ENCODE peak calls at places on chromosomes 3 and 15, in four cellular contexts. One of them, this sample, is unnamed.

GRCh38 chr15:69209661-69210060 is 49.2 kb downstream of the GLCE start:
- DNase-seq in IMR-90: no peak
- DNase-seq in H1: no peak
- DNase-seq in H9: no peak
- DNase-seq in this sample: no peak

GRCh38 chr3:123076496-123077418 is 9.9 kb downstream of the PDIA5 start:
- DNase-seq in H9: no peak
- DNase-seq in H1: no peak
- DNase-seq in IMR-90: no peak
- DNase-seq in this sample: no peak

GRCh38 chr3:192079098-192079497 is 618.1 kb downstream of the PYDC2 start:
- DNase-seq in H1: no peak
- DNase-seq in IMR-90: no peak
- DNase-seq in H9: no peak
- DNase-seq in this sample: peak

GRCh38 chr3:143098032-143098764 is 21.4 kb upstream of the CHST2 start:
- DNase-seq in H1: no peak
- DNase-seq in H9: no peak
- DNase-seq in IMR-90: no peak
- DNase-seq in this sample: no peak

GRCh38 chr15:44195151-44195740 is at the start of gene FRMD5:
- DNase-seq in H9: peak
- DNase-seq in IMR-90: peak
- DNase-seq in H1: peak
- DNase-seq in this sample: peak

GRCh38 chr3:120302361-120302760 is 17.3 kb upstream of the GPR156 start:
- DNase-seq in H9: no peak
- DNase-seq in IMR-90: peak
- DNase-seq in H1: no peak
- DNase-seq in this sample: peak

GRCh38 chr3:75341324-75342067 is 322.6 kb upstream of the FRG2C start:
- DNase-seq in H1: peak
- DNase-seq in IMR-90: no peak
- DNase-seq in H9: peak
- DNase-seq in this sample: peak

GRCh38 chr3:52217409-52217805 is 8.0 kb downstream of the TLR9 start:
- DNase-seq in H1: no peak
- DNase-seq in IMR-90: no peak
- DNase-seq in H9: peak
- DNase-seq in this sample: no peak

GRCh38 chr15:76999996-77000395 is 5.1 kb downstream of the PSTPIP1 start:
- DNase-seq in H9: no peak
- DNase-seq in H1: no peak
- DNase-seq in IMR-90: no peak
- DNase-seq in this sample: no peak

GRCh38 chr3:192409838-192410683 is 317.3 kb downstream of the FGF12 start:
- DNase-seq in H1: no peak
- DNase-seq in H9: peak
- DNase-seq in IMR-90: no peak
- DNase-seq in this sample: peak

GRCh38 chr3:42501321-42501680 is 1.1 kb upstream of the VIPR1 start:
- DNase-seq in H9: peak
- DNase-seq in H1: no peak
- DNase-seq in IMR-90: no peak
- DNase-seq in this sample: peak

GRCh38 chr3:42503251-42503924 is 945 bp downstream of the VIPR1 start:
- DNase-seq in IMR-90: no peak
- DNase-seq in H9: no peak
- DNase-seq in H1: no peak
- DNase-seq in this sample: no peak

GRCh38 chr3:42503957-42504333 is 1.5 kb downstream of the VIPR1 start:
- DNase-seq in H9: peak
- DNase-seq in IMR-90: no peak
- DNase-seq in H1: no peak
- DNase-seq in this sample: no peak

GRCh38 chr3:42501681-42502428 is 588 bp upstream of the VIPR1 start:
- DNase-seq in H1: no peak
- DNase-seq in H9: peak
- DNase-seq in IMR-90: peak
- DNase-seq in this sample: peak

DNA sequence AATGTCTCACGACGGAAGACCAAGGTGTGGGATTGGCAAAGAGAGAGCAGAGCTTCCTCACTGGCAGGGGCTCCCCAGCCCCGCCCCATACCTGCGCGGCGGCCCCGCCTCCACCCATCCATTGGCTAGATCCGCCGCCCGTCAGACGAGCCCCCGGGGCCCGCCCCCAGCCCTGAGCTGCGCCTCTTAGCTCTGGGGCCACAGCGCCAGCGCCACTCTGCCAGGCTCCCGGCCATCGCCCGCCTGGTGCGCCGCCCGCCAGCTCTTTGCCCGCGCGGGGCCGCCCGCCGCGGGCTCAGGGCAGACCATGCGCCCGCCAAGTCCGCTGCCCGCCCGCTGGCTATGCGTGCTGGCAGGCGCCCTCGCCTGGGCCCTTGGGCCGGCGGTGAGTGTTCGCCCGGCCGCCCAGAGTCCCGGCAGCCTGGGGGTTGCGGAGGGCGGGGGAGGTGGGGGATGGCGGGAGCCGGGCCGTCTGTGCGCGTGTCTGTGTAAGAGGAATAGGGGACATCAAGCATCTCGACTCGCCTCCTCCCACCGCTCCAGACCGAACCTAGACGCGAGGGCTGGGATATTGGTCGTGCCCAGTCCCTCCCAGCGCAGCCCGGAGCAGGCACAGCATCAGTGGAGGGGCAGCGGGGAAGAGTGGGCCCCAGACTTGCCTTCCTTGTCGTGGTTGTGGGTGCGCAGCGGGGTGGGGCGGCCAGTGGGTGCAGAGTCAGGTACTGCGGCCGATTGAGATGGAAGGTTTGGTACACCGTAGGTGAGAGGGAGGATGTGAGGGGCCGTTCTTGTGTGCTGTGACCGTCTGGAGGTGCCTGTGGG is at the start of gene VIPR1:
- DNase-seq in H9: peak
- DNase-seq in H1: peak
- DNase-seq in IMR-90: no peak
- DNase-seq in this sample: peak
- H3K56ac ChIP-seq in H9: no peak
- H3K56ac ChIP-seq in H1: no peak
- H3K56ac ChIP-seq in IMR-90: no peak
- H3K56ac ChIP-seq in this sample: peak

GRCh38 chr15:60591491-60592385 is 112.8 kb upstream of the ICE2 start:
- DNase-seq in IMR-90: no peak
- DNase-seq in H1: no peak
- DNase-seq in H9: peak
- DNase-seq in this sample: peak

GRCh38 chr15:60589728-60590127 is 110.8 kb upstream of the ICE2 start:
- DNase-seq in H1: no peak
- DNase-seq in H9: no peak
- DNase-seq in IMR-90: peak
- DNase-seq in this sample: no peak

GRCh38 chr15:60590935-60591490 is 112.1 kb upstream of the ICE2 start:
- DNase-seq in H9: peak
- DNase-seq in IMR-90: peak
- DNase-seq in H1: no peak
- DNase-seq in this sample: peak

GRCh38 chr15:60594071-60594470 is 115.1 kb upstream of the ICE2 start:
- DNase-seq in H9: no peak
- DNase-seq in IMR-90: no peak
- DNase-seq in H1: no peak
- DNase-seq in this sample: no peak

DNA sequence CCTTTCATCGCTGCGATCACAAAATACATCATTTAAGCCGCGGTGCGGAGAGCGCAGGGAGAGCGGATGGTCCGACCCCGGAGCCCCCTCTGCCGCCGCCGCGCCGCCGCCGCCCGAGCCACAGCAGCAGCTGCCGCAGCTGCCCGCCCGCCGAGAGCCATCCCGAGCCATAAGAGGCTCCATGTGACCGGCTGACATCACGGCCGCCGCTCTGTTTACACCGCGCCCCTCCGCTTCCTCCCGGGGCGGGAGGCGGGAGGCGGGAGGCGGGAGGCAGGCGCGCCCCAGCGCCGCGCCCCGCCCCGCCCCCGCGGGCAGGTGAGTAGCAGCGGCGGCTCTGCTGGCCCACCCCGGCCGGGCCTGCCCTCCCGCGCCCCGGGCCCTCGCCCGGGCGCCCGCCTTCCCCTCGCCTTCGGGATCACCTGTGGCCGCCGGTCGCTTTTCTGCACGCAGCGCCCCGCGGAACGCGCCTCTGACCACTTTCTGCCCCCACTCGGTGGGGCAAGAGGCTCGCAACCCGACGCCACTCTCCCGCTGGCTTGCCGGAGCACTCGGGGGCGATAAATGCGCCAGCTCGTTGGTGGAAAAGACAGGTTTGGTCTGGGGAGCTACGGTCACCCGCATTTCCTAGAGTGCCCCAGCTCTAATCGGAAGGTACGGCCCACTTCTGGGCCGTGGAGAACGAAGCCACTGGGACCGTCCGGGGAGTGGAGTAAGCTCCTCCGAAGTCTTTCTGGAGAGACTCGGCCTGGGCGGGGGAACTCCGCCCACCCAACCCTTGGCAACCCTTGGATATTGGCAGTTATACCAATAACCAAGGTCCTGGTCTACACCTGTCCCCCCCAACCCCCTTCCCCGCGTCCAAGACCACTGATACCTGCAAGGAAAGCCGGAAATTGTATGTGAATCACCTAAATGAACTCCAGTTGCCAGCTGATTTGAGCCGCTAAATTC is 113.7 kb upstream of the ICE2 start:
- DNase-seq in H9: peak
- DNase-seq in IMR-90: peak
- DNase-seq in H1: no peak
- DNase-seq in this sample: peak
- H3K9ac ChIP-seq in H9: peak
- H3K9ac ChIP-seq in IMR-90: peak
- H3K9ac ChIP-seq in H1: peak
- H3K9ac ChIP-seq in this sample: peak

GRCh38 chr15:58520464-58520863 is 88.7 kb downstream of the LIPC start:
- DNase-seq in H9: no peak
- DNase-seq in H1: no peak
- DNase-seq in IMR-90: no peak
- DNase-seq in this sample: no peak
- H3K18ac ChIP-seq in H9: no peak
- H3K18ac ChIP-seq in H1: no peak
- H3K18ac ChIP-seq in IMR-90: no peak
- H3K18ac ChIP-seq in this sample: no peak

GRCh38 chr3:100609305-100609704 is at the start of gene ADGRG7:
- DNase-seq in H9: no peak
- DNase-seq in H1: no peak
- DNase-seq in IMR-90: no peak
- DNase-seq in this sample: no peak
- H3K56ac ChIP-seq in H9: no peak
- H3K56ac ChIP-seq in H1: no peak
- H3K56ac ChIP-seq in IMR-90: no peak
- H3K56ac ChIP-seq in this sample: no peak

DNA sequence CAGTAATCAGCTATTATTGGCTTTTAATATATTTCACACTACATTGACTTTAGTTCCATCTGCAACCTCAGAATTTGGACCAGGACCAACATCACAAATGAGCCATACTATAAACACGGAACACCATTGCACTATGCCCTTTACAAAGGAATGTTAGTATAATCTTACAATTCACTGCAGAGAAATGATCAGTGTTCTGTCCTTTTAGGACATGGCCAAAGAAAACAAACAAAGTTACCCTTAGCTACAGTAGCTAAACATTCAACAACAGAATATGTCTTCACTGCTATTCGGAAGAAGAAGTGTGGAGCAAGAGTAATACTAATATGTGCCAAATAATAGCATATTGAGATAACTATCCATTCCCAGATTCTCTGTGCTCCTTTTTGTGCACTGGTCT is 90.4 kb downstream of the NAALADL2 start:
- DNase-seq in H1: no peak
- DNase-seq in H9: no peak
- DNase-seq in IMR-90: peak
- DNase-seq in this sample: no peak
- H3K9ac ChIP-seq in H1: no peak
- H3K9ac ChIP-seq in H9: no peak
- H3K9ac ChIP-seq in IMR-90: no peak
- H3K9ac ChIP-seq in this sample: no peak

DNA sequence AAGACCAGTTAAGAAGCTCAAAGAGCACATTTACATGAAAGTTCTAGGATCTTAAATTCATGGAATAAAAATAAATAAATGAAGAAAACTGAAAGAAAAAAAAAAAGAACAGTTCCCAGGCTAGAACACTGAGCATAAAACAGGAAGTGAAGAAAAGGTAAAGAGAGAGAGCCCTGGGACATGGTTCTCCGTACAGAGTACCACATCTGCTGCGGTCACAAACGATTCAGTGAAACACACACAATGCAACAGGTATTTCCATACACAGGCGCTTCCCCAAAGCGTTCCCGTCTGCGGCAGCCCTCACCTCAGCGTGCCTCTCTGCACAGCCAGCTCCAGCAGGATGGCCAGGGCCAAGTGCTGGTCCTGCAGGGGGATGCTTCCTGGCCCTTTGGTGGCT is 49.4 kb downstream of the HERC2 start:
- DNase-seq in H1: no peak
- DNase-seq in H9: no peak
- DNase-seq in IMR-90: no peak
- DNase-seq in this sample: no peak
- H3K18ac ChIP-seq in H1: no peak
- H3K18ac ChIP-seq in H9: no peak
- H3K18ac ChIP-seq in IMR-90: no peak
- H3K18ac ChIP-seq in this sample: no peak

DNA sequence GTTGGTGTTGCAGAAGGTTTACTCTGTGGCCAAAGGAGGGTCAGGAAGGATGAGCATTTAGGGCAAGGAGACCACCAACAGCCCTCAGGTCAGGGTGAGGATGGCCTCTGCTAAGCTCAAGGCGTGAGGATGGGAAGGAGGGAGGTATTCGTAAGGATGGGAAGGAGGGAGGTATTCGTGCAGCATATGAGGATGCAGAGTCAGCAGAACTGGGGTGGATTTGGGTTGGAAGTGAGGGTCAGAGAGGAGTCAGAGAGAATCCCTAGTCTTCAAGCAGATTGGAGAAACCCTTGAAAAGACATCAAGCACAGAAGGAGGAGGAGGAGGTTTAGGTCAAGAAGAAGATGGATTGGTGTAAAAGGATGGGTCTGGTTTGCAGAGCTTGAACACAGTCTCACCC is 4.0 kb downstream of the CCR5 start:
- DNase-seq in IMR-90: no peak
- DNase-seq in H1: no peak
- DNase-seq in H9: no peak
- DNase-seq in this sample: no peak
- H3K56ac ChIP-seq in IMR-90: no peak
- H3K56ac ChIP-seq in H1: no peak
- H3K56ac ChIP-seq in H9: no peak
- H3K56ac ChIP-seq in this sample: no peak

GRCh38 chr3:25038907-25039306 is 389.2 kb upstream of the RARB start:
- DNase-seq in H1: no peak
- DNase-seq in IMR-90: no peak
- DNase-seq in H9: no peak
- DNase-seq in this sample: no peak

GRCh38 chr3:25040739-25041138 is 387.3 kb upstream of the RARB start:
- DNase-seq in H9: no peak
- DNase-seq in IMR-90: no peak
- DNase-seq in H1: no peak
- DNase-seq in this sample: no peak

GRCh38 chr3:25033407-25034029 is 394.5 kb upstream of the RARB start:
- DNase-seq in H9: peak
- DNase-seq in IMR-90: peak
- DNase-seq in H1: peak
- DNase-seq in this sample: peak

GRCh38 chr3:25035511-25035910 is 392.6 kb upstream of the RARB start:
- DNase-seq in H9: no peak
- DNase-seq in H1: no peak
- DNase-seq in IMR-90: no peak
- DNase-seq in this sample: no peak

GRCh38 chr3:25037049-25037547 is 391.0 kb upstream of the RARB start:
- DNase-seq in H1: no peak
- DNase-seq in IMR-90: no peak
- DNase-seq in H9: no peak
- DNase-seq in this sample: no peak
- H3K9ac ChIP-seq in H1: no peak
- H3K9ac ChIP-seq in IMR-90: no peak
- H3K9ac ChIP-seq in H9: no peak
- H3K9ac ChIP-seq in this sample: no peak